ENCODE peak calls at places on chromosomes 3 and 15, in ten cellular contexts. D, T, O, W, P, J, S, H, F and U are unnamed samples.

GRCh38 chr3:110567032-110567431 is 504.6 kb upstream of the NECTIN3 start:
- DNase-seq in D (peak; percentile 34), T (no peak), O (no peak), W (no peak), P (no peak), J (no peak), S (no peak), H (no peak), F (no peak), U (no peak)

GRCh38 chr15:70113304-70113700 is 15.6 kb upstream of the TLE3 start:
- DNase-seq in D (no peak), T (no peak), O (no peak), W (no peak), P (no peak), J (peak; percentile 60), S (no peak), H (no peak), F (no peak), U (no peak)

GRCh38 chr15:37220949-37221670 is 120.8 kb upstream of the MEIS2 start:
- DNase-seq in D (no peak), T (no peak), O (no peak), W (no peak), P (no peak), J (no peak), S (no peak), H (no peak), F (no peak), U (no peak)

GRCh38 chr15:52288051-52288942 is 7.3 kb downstream of the MYO5C start:
- DNase-seq in D (peak; percentile 23), T (peak; percentile 5), O (peak; percentile 11), W (no peak), P (no peak), J (no peak), S (no peak), H (no peak), F (peak; percentile 79), U (no peak)

GRCh38 chr3:104412608-104413580 is 953.8 kb upstream of the ALCAM start:
- DNase-seq in D (no peak), T (no peak), O (peak; percentile 16), W (no peak), P (no peak), J (no peak), S (no peak), H (no peak), F (no peak), U (no peak)

GRCh38 chr15:63834500-63835210 is 907 bp upstream of the HERC1 start:
- DNase-seq in D (no peak), T (no peak), O (no peak), W (no peak), P (no peak), J (no peak), S (no peak), H (no peak), F (no peak), U (no peak)

GRCh38 chr15:77034620-77035467 is 36.1 kb downstream of the TSPAN3 start:
- DNase-seq in D (peak; percentile 39), T (no peak), O (peak; percentile 29), W (no peak), P (no peak), J (no peak), S (peak; percentile 55), H (peak; percentile 66), F (no peak), U (peak; percentile 58)

GRCh38 chr3:108241721-108242120 is 19.5 kb upstream of the IFT57 start:
- DNase-seq in D (no peak), T (no peak), O (no peak), W (no peak), P (no peak), J (no peak), S (no peak), H (no peak), F (no peak), U (no peak)

GRCh38 chr15:54941417-54941816 is 255.3 kb downstream of the RSL24D1 start:
- DNase-seq in D (no peak), T (no peak), O (no peak), W (no peak), P (no peak), J (no peak), S (no peak), H (no peak), F (no peak), U (no peak)

GRCh38 chr3:55329849-55330248 is 157.3 kb downstream of the WNT5A start:
- DNase-seq in D (peak; percentile 94), T (peak; percentile 77), O (peak; percentile 81), W (no peak), P (no peak), J (no peak), S (no peak), H (no peak), F (no peak), U (no peak)

GRCh38 chr3:63450634-63451363 is 172.7 kb downstream of the SYNPR start:
- DNase-seq in D (no peak), T (no peak), O (no peak), W (no peak), P (no peak), J (no peak), S (no peak), H (no peak), F (no peak), U (no peak)

GRCh38 chr3:65979152-65979551 is 59.6 kb downstream of the MAGI1 start:
- DNase-seq in D (peak; percentile 93), T (peak; percentile 94), O (peak; percentile 92), W (peak; percentile 19), P (no peak), J (no peak), S (no peak), H (no peak), F (no peak), U (no peak)

GRCh38 chr3:191143224-191143623 is 55.8 kb upstream of the OSTN start:
- DNase-seq in D (peak; percentile 17), T (no peak), O (peak; percentile 70), W (no peak), P (no peak), J (no peak), S (no peak), H (no peak), F (no peak), U (no peak)

GRCh38 chr15:77974098-77974414 is 103.5 kb downstream of the TBC1D2B start:
- DNase-seq in D (peak; percentile 78), T (peak; percentile 66), O (peak; percentile 39), W (no peak), P (no peak), J (no peak), S (no peak), H (no peak), F (no peak), U (no peak)

GRCh38 chr3:56806407-56806806 is 4.7 kb upstream of the ARHGEF3 start:
- DNase-seq in D (no peak), T (no peak), O (no peak), W (no peak), P (no peak), J (no peak), S (no peak), H (no peak), F (no peak), U (no peak)

GRCh38 chr3:54120657-54121403 is 1.5 kb upstream of the CACNA2D3 start:
- DNase-seq in D (peak; percentile 21), T (no peak), O (peak; percentile 13), W (no peak), P (peak; percentile 50), J (no peak), S (peak; percentile 53), H (peak; percentile 58), F (no peak), U (peak; percentile 70)

GRCh38 chr3:122101646-122102045 is 46.5 kb downstream of the CD86 start:
- DNase-seq in D (peak; percentile 21), T (peak; percentile 68), O (peak; percentile 49), W (no peak), P (no peak), J (no peak), S (no peak), H (peak; percentile 40), F (no peak), U (peak; percentile 28)
- TF ChIP-seq CTCF in D (peak; percentile 41), T (peak; percentile 66), O (peak; percentile 39), W (no peak), P (peak; percentile 73), J (no peak), S (peak; percentile 46), H (peak; percentile 38), F (peak; percentile 50), U (peak; percentile 71)

GRCh38 chr15:33915571-33916407 is 52.5 kb upstream of the CHRM5 start:
- DNase-seq in D (no peak), T (no peak), O (no peak), W (no peak), P (no peak), J (no peak), S (peak; percentile 29), H (no peak), F (no peak), U (no peak)
- TF ChIP-seq CTCF in D (no peak), T (no peak), O (no peak), W (no peak), P (no peak), J (no peak), S (no peak), H (no peak), F (no peak), U (no peak)

DNA sequence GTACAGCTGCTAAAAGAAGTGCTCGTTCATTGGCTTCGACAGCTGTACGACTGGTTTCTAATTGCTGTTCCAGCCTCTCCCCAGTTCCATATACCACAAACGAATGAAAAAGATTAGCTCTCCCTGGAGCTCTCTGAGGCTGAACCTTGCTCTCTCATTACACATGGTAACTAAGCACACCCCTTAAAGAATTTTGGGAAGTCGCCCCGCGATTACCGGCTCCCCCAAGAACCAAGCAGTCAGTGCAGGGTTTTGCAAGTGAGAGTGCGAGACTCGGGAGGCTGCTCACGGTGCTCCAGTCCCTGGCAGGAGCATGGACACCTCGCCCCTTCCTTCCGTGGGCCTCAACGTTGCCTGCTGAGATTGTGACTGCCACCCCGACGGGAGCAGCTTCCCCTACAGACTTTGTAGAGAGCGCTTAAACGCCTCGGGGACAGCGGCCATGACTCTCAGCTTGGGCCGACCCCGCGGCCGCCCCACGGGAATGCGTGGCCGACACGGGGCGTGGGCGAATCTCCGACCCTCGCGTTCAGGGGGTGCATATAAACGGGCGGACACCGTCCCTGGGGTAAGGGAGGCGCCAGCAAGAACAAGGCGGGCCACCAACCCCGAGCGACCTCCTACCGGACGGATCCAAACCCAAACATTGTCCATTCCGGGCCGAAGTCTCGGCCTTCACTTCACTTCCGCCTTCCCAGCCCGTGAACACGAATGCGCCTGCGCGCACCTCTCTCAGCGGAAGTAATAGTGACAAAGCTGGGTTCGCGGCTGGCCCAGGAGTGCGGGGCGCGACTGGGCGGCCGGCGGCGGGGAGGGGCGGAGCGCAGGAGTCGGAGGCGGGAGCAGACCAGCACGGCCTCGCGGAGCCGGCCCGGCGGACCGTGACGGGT is at the start of gene ATP2C1:
- DNase-seq in D (peak; percentile 98), T (peak; percentile 96), O (peak; percentile 96), W (peak; percentile 89), P (peak; percentile 95), J (peak; percentile 94), S (peak; percentile 97), H (peak; percentile 96), F (peak; percentile 95), U (peak; percentile 94)
- TF ChIP-seq CTCF in D (no peak), T (no peak), O (no peak), W (no peak), P (no peak), J (no peak), S (no peak), H (no peak), F (no peak), U (peak; percentile 1)

DNA sequence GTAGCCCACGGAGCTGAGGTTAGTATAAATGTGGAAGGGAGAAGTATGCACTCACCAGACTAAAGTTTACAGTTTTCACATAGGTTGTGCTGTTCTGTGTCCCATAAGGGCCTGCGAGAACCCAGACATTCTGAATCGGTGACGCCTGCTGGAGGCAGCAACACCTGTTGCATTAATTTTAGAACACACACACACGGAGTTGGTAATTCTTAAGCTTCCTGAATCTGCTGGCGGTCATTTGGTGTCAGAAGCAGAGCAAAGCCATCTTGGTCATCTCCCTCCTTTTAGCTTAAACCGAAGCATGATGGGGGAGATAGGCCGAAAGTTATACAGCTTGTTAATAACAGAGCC is 41.1 kb upstream of the AP3B2 start:
- DNase-seq in D (no peak), T (no peak), O (no peak), W (no peak), P (peak; percentile 32), J (no peak), S (no peak), H (peak; percentile 28), F (no peak), U (peak; percentile 31)
- TF ChIP-seq CTCF in D (no peak), T (no peak), O (no peak), W (no peak), P (no peak), J (no peak), S (no peak), H (no peak), F (no peak), U (peak; percentile 7)